ENCODE peak calls at places on chromosome 1, in five cellular contexts. L is neural crest cell; A is left ventricle myocardium superior; J is stimulated activated CD8-positive, alpha-beta memory T cell treated with anti-CD3 and anti-CD28 coated beads, Interleukin-15, amount 100 ng/mL, for 24 hours; V is H54. X is an unnamed sample.

GRCh38 chr1:228107636-228108035 is 1.5 kb downstream of the MRPL55 start:
- DNase-seq in L (no peak), A (no peak), J (no peak), V (no peak), X (no peak)

GRCh38 chr1:173202430-173203145 is 4.5 kb downstream of the TNFSF4 start:
- DNase-seq in L (peak), A (no peak), J (no peak), V (peak), X (no peak)

GRCh38 chr1:163656367-163656766 is 334.6 kb downstream of the NUF2 start:
- DNase-seq in L (no peak), A (no peak), J (no peak), V (no peak), X (no peak)

GRCh38 chr1:229907884-229908633 is 159.0 kb upstream of the GALNT2 start:
- DNase-seq in L (no peak), A (no peak), J (no peak), V (no peak), X (peak)

GRCh38 chr1:109371271-109371739 is 26.4 kb downstream of the SORT1 start:
- DNase-seq in L (no peak), A (no peak), J (no peak), V (no peak), X (no peak)

GRCh38 chr1:161068306-161069200 is 1.1 kb downstream of the ARHGAP30 start:
- DNase-seq in L (no peak), A (peak), J (peak), V (no peak), X (no peak)

GRCh38 chr1:25746299-25747045 is 53.5 kb upstream of the SELENON start:
- DNase-seq in L (no peak), A (no peak), J (no peak), V (no peak), X (no peak)

GRCh38 chr1:165884690-165885304 is 57.4 kb downstream of the UCK2 start:
- DNase-seq in L (no peak), A (no peak), J (no peak), V (no peak), X (no peak)

GRCh38 chr1:201970334-201971159 is 11.9 kb upstream of the RNPEP start:
- DNase-seq in L (no peak), A (no peak), J (no peak), V (no peak), X (no peak)

GRCh38 chr1:48873944-48874343 is 97.3 kb upstream of the BEND5 start:
- DNase-seq in L (no peak), A (no peak), J (no peak), V (no peak), X (no peak)

GRCh38 chr1:97379387-97380075 is 541.3 kb downstream of the DPYD start:
- DNase-seq in L (no peak), A (no peak), J (no peak), V (no peak), X (no peak)

GRCh38 chr1:205339717-205340116 is 17.0 kb downstream of the KLHDC8A start:
- DNase-seq in L (no peak), A (no peak), J (no peak), V (no peak), X (no peak)

GRCh38 chr1:180230791-180231505 is 884 bp downstream of the LHX4 start:
- DNase-seq in L (no peak), A (no peak), J (no peak), V (peak), X (no peak)

GRCh38 chr1:113674591-113674990 is 84.7 kb downstream of the PHTF1 start:
- DNase-seq in L (no peak), A (no peak), J (no peak), V (no peak), X (peak)

X was measured in NCI-H1930.